ENCODE peak calls at places on chromosome 3, in five cellular contexts. S is NCI-H1092, H is iris pigment epithelial cell, O is AG08395, B is OCI-LY7. E is an unnamed sample.

GRCh38 chr3:16338999-16339398 is 74.0 kb downstream of the OXNAD1 start:
- DNase-seq in S (no peak), H (peak), O (peak), B (no peak), E (peak)

GRCh38 chr3:143897558-143898305 is 49.5 kb upstream of the SLC9A9 start:
- DNase-seq in S (no peak), H (peak), O (no peak), B (no peak), E (no peak)

GRCh38 chr3:128727996-128728395 is 2.0 kb downstream of the RAB7A start:
- DNase-seq in S (no peak), H (no peak), O (peak), B (no peak), E (no peak)

GRCh38 chr3:31250116-31250813 is 282.5 kb upstream of the STT3B start:
- DNase-seq in S (no peak), H (peak), O (peak), B (no peak), E (peak)

GRCh38 chr3:18127864-18128185 is 297.3 kb downstream of the SATB1 start:
- DNase-seq in S (no peak), H (no peak), O (no peak), B (no peak), E (peak)

GRCh38 chr3:193347507-193348501 is 30.7 kb downstream of the ATP13A5 start:
- DNase-seq in S (peak), H (no peak), O (no peak), B (no peak), E (no peak)

GRCh38 chr3:133448478-133449122 is 48.7 kb downstream of the BFSP2 start:
- DNase-seq in S (no peak), H (no peak), O (no peak), B (peak), E (no peak)

GRCh38 chr3:132444333-132444732 is 27.0 kb downstream of the DNAJC13 start:
- DNase-seq in S (no peak), H (peak), O (peak), B (no peak), E (no peak)

GRCh38 chr3:179321585-179322322 is 1.1 kb upstream of the ZNF639 start:
- DNase-seq in S (no peak), H (peak), O (peak), B (peak), E (peak)

GRCh38 chr3:42839616-42840015 is 30.4 kb downstream of the ACKR2 start:
- DNase-seq in S (peak), H (peak), O (peak), B (peak), E (peak)

GRCh38 chr3:132756108-132756650 is 34.0 kb upstream of the NPHP3 start:
- DNase-seq in S (no peak), H (no peak), O (no peak), B (no peak), E (no peak)

GRCh38 chr3:20068512-20069177 is 28.4 kb downstream of the KAT2B start:
- DNase-seq in S (no peak), H (no peak), O (no peak), B (no peak), E (no peak)

GRCh38 chr3:25820372-25820771 is 30.5 kb downstream of the OXSM start:
- DNase-seq in S (no peak), H (peak), O (peak), B (no peak), E (no peak)

GRCh38 chr3:140629351-140630137 is 48.3 kb upstream of the TRIM42 start:
- DNase-seq in S (no peak), H (peak), O (peak), B (no peak), E (no peak)

GRCh38 chr3:42051384-42052131 is 39.6 kb upstream of the TRAK1 start:
- DNase-seq in S (no peak), H (no peak), O (no peak), B (no peak), E (no peak)

GRCh38 chr3:150300847-150301517 is 107.1 kb upstream of the TSC22D2 start:
- DNase-seq in S (no peak), H (peak), O (no peak), B (no peak), E (no peak)

GRCh38 chr3:154040283-154040682 is 80.9 kb upstream of the ARHGEF26 start:
- DNase-seq in S (no peak), H (peak), O (no peak), B (peak), E (peak)

GRCh38 chr3:111768076-111768475 is 91.0 kb upstream of the PHLDB2 start:
- DNase-seq in S (no peak), H (no peak), O (no peak), B (no peak), E (no peak)

E was measured in NB4.